ENCODE peak calls at places on chromosome 3, in nine cellular contexts. N, K, R, B, J, I, A, V and F are unnamed samples.
A peak's percentile ranks its signal among the peaks of the same experiment; 100 is the strongest.

GRCh38 chr3:188262913-188263683 is 109.1 kb downstream of the LPP start:
- DNase-seq in R (peak; percentile 97), B (no peak), I (peak; percentile 60), J (peak; percentile 83), K (peak; percentile 26), N (peak; percentile 95), A (no peak), V (peak; percentile 45), F (no peak)

GRCh38 chr3:107637416-107638182 is 114.8 kb downstream of the BBX start:
- DNase-seq in I (no peak), B (no peak), R (no peak), N (no peak), A (no peak), J (no peak), K (no peak), V (no peak), F (no peak)

GRCh38 chr3:17632401-17633100 is 109.9 kb downstream of the TBC1D5 start:
- DNase-seq in A (no peak), K (peak; percentile 25), J (peak; percentile 83), B (no peak), I (no peak), V (peak; percentile 56), N (peak; percentile 85), R (peak; percentile 29), F (peak; percentile 26)

GRCh38 chr3:65004316-65004715 is 316.5 kb upstream of the ADAMTS9 start:
- DNase-seq in I (no peak), K (no peak), J (no peak), B (no peak), R (no peak), V (no peak), A (no peak), N (peak; percentile 35), F (no peak)

GRCh38 chr3:179660872-179661271 is 8.0 kb downstream of the USP13 start:
- DNase-seq in V (no peak), N (no peak), K (no peak), I (no peak), R (no peak), B (no peak), A (no peak), J (no peak), F (no peak)

GRCh38 chr3:122936335-122936734 is 91.2 kb downstream of the SEMA5B start:
- DNase-seq in A (no peak), R (no peak), N (no peak), B (no peak), I (no peak), K (no peak), V (no peak), J (no peak), F (no peak)

GRCh38 chr3:186277268-186277909 is 84.6 kb downstream of the DGKG start:
- DNase-seq in A (no peak), N (peak; percentile 58), J (peak; percentile 75), B (no peak), R (peak; percentile 49), V (peak; percentile 50), K (peak; percentile 73), I (no peak), F (peak; percentile 37)

GRCh38 chr3:15892828-15893227 is 95.0 kb upstream of the ANKRD28 start:
- DNase-seq in R (peak; percentile 16), V (no peak), N (peak; percentile 84), J (peak; percentile 81), A (no peak), B (no peak), I (no peak), K (no peak), F (peak; percentile 24)

GRCh38 chr3:4340411-4341335 is 37.5 kb downstream of the SETMAR start:
- DNase-seq in I (no peak), R (peak; percentile 28), N (no peak), A (no peak), J (no peak), K (peak; percentile 13), B (no peak), V (no peak), F (no peak)

GRCh38 chr3:5426094-5426883 is 238.8 kb downstream of the EDEM1 start:
- DNase-seq in I (peak; percentile 82), A (peak; percentile 91), R (peak; percentile 45), B (peak; percentile 21), K (peak; percentile 93), J (peak; percentile 22), V (peak; percentile 85), N (peak; percentile 46), F (no peak)

GRCh38 chr3:113166719-113167492 is 44.5 kb upstream of the BOC start:
- DNase-seq in J (peak; percentile 65), A (no peak), B (no peak), R (no peak), N (peak; percentile 80), I (peak; percentile 50), K (peak; percentile 89), V (no peak), F (peak; percentile 16)

GRCh38 chr3:169149349-169149890 is 514.1 kb downstream of the MECOM start:
- DNase-seq in R (peak; percentile 93), A (peak; percentile 94), N (peak; percentile 80), B (peak; percentile 30), K (peak; percentile 94), I (peak; percentile 59), J (peak; percentile 80), V (peak; percentile 78), F (peak; percentile 62)

GRCh38 chr3:133040696-133041523 is 2.7 kb downstream of the TMEM108 start:
- DNase-seq in B (no peak), K (peak; percentile 91), J (peak; percentile 71), I (peak; percentile 65), R (peak; percentile 64), N (peak; percentile 58), V (peak; percentile 92), A (no peak), F (peak; percentile 59)

GRCh38 chr3:66036586-66037061 is 2.1 kb downstream of the MAGI1 start:
- DNase-seq in J (peak; percentile 50), A (no peak), V (no peak), B (no peak), K (peak; percentile 39), N (peak; percentile 39), R (peak; percentile 29), I (no peak), F (no peak)

GRCh38 chr3:149449799-149450198 is 24.7 kb upstream of the TM4SF4 start:
- DNase-seq in R (no peak), I (no peak), V (no peak), N (peak; percentile 80), J (peak; percentile 30), A (no peak), B (no peak), K (no peak), F (no peak)

GRCh38 chr3:47370887-47371697 is 9.7 kb upstream of the PTPN23 start:
- DNase-seq in I (no peak), R (no peak), V (no peak), A (no peak), J (no peak), N (no peak), B (no peak), K (peak; percentile 42), F (no peak)

GRCh38 chr3:116453676-116454346 is 8.5 kb upstream of the LSAMP start:
- DNase-seq in R (no peak), J (peak; percentile 30), I (no peak), N (no peak), A (no peak), V (no peak), B (no peak), K (no peak), F (no peak)
- TF ChIP-seq CTCF in R (no peak), J (peak; percentile 46), I (no peak), N (peak; percentile 41), A (no peak), V (no peak), B (no peak), K (peak; percentile 55), F (peak; percentile 44)

DNA sequence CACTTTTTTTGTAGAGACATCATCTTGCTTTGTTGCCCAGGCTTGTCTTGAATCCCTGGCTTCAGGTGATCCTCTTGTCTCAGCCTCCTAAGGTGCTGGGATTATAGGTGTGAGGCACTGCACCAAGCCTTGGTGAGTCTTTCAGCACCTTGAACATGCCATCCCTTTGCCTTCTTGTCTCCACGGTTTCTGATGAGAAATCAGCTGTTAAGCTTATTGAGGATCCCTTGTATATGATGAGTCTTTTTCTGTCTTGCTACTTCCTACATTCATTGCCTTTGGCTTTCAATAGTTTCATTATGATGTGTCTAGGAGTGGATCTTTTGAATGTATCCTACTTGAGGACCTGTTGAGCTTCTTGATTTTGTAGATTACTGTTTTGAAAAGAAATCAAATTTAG is 35.9 kb upstream of the TMCC1 start:
- DNase-seq in R (no peak), I (no peak), N (no peak), A (no peak), V (no peak), B (no peak), J (no peak), K (no peak), F (no peak)
- H3K9me3 ChIP-seq in R (peaks cover 1% of the 10 kb centered on the region), I (peaks cover 13% of the 10 kb centered on the region), N (no peaks in the 10 kb centered on the region), A (no peaks in the 10 kb centered on the region), V (no peaks in the 10 kb centered on the region), B (peaks cover 5% of the 10 kb centered on the region), J (peaks cover 21% of the 10 kb centered on the region), K (no peaks in the 10 kb centered on the region), F (peaks cover 19% of the 10 kb centered on the region)

GRCh38 chr3:35950045-35950444 is 310.7 kb downstream of the ARPP21 start:
- DNase-seq in A (no peak), K (no peak), I (no peak), J (no peak), B (no peak), N (no peak), V (no peak), R (no peak), F (no peak)

GRCh38 chr3:35944915-35945710 is 305.8 kb downstream of the ARPP21 start:
- DNase-seq in J (peak; percentile 51), B (no peak), I (no peak), R (peak; percentile 36), V (no peak), A (no peak), N (peak; percentile 60), K (peak; percentile 49), F (no peak)

GRCh38 chr3:35946857-35947514 is 307.7 kb downstream of the ARPP21 start:
- DNase-seq in R (no peak), J (no peak), B (no peak), K (peak; percentile 29), V (no peak), A (no peak), I (no peak), N (no peak), F (no peak)

DNA sequence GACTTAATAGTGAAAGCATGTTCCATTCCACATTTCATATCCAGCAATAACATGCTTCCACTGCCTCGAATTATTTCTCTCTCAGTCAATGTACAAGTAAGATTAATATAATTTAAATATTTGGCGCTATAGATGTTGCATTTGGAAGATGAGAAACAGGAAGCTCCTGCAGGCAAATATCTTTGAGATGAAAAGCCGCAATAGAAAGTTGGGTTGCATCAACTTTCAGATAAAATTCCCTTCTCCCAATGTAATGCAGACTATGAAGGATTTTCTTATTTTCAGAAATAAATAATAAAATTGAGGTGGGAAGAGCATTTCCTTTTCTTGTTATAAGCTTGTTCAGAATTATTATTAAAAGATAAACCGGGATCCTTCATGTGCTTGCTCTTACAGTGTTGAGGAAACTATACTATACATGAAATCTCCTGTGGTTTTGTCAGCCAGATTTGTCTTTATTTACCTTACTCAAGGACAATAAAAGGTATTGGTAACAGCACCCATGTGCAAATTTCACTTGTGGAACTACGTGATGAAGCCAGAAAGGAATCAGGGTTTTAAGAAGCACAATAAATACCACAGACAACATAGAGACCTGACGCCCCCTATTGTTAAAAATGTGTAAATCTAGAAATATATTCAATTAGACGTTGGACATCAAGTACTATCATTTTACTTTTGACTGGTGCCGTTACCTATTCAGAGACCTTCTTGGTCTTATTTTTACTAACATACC is 307.0 kb downstream of the ARPP21 start:
- DNase-seq in A (no peak), J (peak; percentile 28), N (peak; percentile 26), V (no peak), I (no peak), R (peak; percentile 59), K (peak; percentile 30), B (no peak), F (no peak)
- TF ChIP-seq CTCF in A (no peak), J (peak; percentile 48), N (peak; percentile 48), V (peak; percentile 14), I (peak; percentile 13), R (peak; percentile 20), K (peak; percentile 49), B (no peak), F (peak; percentile 43)

GRCh38 chr3:94862703-94863102 is 799.8 kb downstream of the NSUN3 start:
- DNase-seq in R (no peak), B (no peak), I (no peak), J (no peak), A (no peak), K (peak; percentile 54), V (peak; percentile 21), N (peak; percentile 5), F (no peak)
- H3K9me3 ChIP-seq in R (no peaks in the 10 kb centered on the region), B (no peaks in the 10 kb centered on the region), I (peaks cover 18% of the 10 kb centered on the region), J (peaks cover 6% of the 10 kb centered on the region), A (no peaks in the 10 kb centered on the region), K (no peaks in the 10 kb centered on the region), V (no peaks in the 10 kb centered on the region), N (no peaks in the 10 kb centered on the region), F (peaks cover 6% of the 10 kb centered on the region)